ENCODE peak calls at places on chromosomes 6 and 20, in six cellular contexts. Q is BJ, H is lung, M is breast epithelium, S is endothelial cell of umbilical vein, K is Peyer's patch. E is an unnamed sample. For H3K27me3, the result is how much of the 10 kb centered on the place peaks cover.

GRCh38 chr20:34364013-34364382 is 925 bp downstream of the ITCH start:
- DNase-seq in M (no peak), K (no peak), H (peak), S (peak), Q (no peak), E (peak)

GRCh38 chr6:83927470-83927869 is 68.0 kb downstream of the CYB5R4 start:
- DNase-seq in S (no peak), Q (no peak), M (no peak), K (no peak), H (no peak), E (no peak)

GRCh38 chr6:16400248-16400760 is 161.9 kb downstream of the GMPR start:
- DNase-seq in K (no peak), M (no peak), H (no peak), Q (no peak), S (no peak), E (no peak)

GRCh38 chr6:141105481-141105880 is 1027.2 kb upstream of the GJE1 start:
- DNase-seq in S (no peak), Q (no peak), M (no peak), K (no peak), H (no peak), E (no peak)

GRCh38 chr6:41073968-41074691 is 1.4 kb downstream of the NFYA start:
- DNase-seq in H (no peak), S (peak), Q (no peak), M (no peak), K (no peak), E (peak)

GRCh38 chr6:42572523-42572922 is 8.7 kb downstream of the UBR2 start:
- DNase-seq in K (peak), M (no peak), Q (no peak), H (no peak), S (no peak), E (no peak)

GRCh38 chr20:49534314-49534713 is 33.6 kb downstream of the PTGIS start:
- DNase-seq in H (peak), M (no peak), Q (no peak), K (peak), S (peak), E (peak)

GRCh38 chr6:38354033-38354373 is 285.7 kb downstream of the BTBD9 start:
- DNase-seq in Q (no peak), K (no peak), M (no peak), H (no peak), S (no peak), E (no peak)

GRCh38 chr6:44132476-44132875 is 5.1 kb downstream of the TMEM63B start:
- DNase-seq in H (no peak), K (no peak), Q (no peak), S (no peak), M (no peak), E (peak)

GRCh38 chr20:32418376-32418775 is 60.2 kb downstream of the ASXL1 start:
- DNase-seq in Q (no peak), H (no peak), M (no peak), S (no peak), K (no peak), E (no peak)

GRCh38 chr20:54284928-54285704 is 77.2 kb downstream of the PFDN4 start:
- DNase-seq in H (no peak), K (no peak), M (no peak), S (peak), Q (no peak), E (peak)

GRCh38 chr6:57324538-57324937 is 7.1 kb downstream of the PRIM2 start:
- DNase-seq in K (no peak), M (no peak), H (no peak), S (peak), Q (no peak), E (peak)
- TF ChIP-seq CTCF in K (no peak), M (no peak), H (peak), S (peak), Q (peak), E (peak)

GRCh38 chr6:144064831-144065668 is 30.3 kb downstream of the SF3B5 start:
- DNase-seq in M (no peak), Q (no peak), S (peak), K (peak), H (no peak), E (no peak)

GRCh38 chr6:144063744-144064401 is 31.5 kb downstream of the SF3B5 start:
- DNase-seq in M (peak), S (peak), Q (no peak), H (peak), K (peak), E (peak)

GRCh38 chr6:144063246-144063743 is 32.1 kb downstream of the SF3B5 start:
- DNase-seq in M (no peak), S (no peak), H (no peak), Q (no peak), K (peak), E (no peak)

GRCh38 chr6:144064402-144064830 is 31.0 kb downstream of the SF3B5 start:
- DNase-seq in M (no peak), K (peak), S (no peak), H (peak), Q (no peak), E (no peak)

GRCh38 chr6:144062757-144063156 is 32.6 kb downstream of the SF3B5 start:
- DNase-seq in M (no peak), S (no peak), H (no peak), K (no peak), Q (no peak), E (no peak)
- H3K27me3 ChIP-seq in M (under half), S (under half), H (under half), K (under half), Q (under half), E (under half)

GRCh38 chr6:1957746-1958145 is 287.7 kb downstream of the GMDS start:
- DNase-seq in Q (no peak), M (no peak), K (no peak), H (no peak), S (no peak), E (no peak)

GRCh38 chr6:1958257-1958656 is 287.1 kb downstream of the GMDS start:
- DNase-seq in M (no peak), S (no peak), Q (no peak), H (no peak), K (no peak), E (peak)

GRCh38 chr6:1960484-1961142 is 284.8 kb downstream of the GMDS start:
- DNase-seq in M (no peak), K (no peak), H (no peak), Q (no peak), S (no peak), E (peak)

GRCh38 chr6:1965596-1966224 is 279.7 kb downstream of the GMDS start:
- DNase-seq in H (no peak), K (no peak), S (no peak), Q (peak), M (no peak), E (no peak)

DNA sequence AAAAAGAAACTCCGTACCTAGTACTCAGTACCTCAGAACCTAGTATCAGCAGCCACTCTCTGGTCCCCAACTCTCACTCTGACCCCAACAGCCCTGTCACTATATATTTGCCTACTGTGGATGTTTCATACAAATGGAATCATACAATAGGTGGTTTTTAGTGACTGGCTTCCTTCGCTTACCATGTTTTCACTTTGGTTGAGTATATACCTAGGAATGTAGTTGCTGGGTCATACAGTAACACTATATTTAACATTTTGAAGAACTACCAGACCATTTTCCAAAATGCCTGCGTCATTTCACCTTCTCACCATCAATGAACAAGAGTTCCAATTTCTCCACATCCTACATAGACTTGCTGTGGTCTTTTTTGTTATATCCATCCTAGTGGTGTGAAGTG is 283.2 kb downstream of the GMDS start:
- DNase-seq in S (no peak), K (no peak), M (no peak), Q (no peak), H (no peak), E (peak)
- TF ChIP-seq CTCF in S (no peak), K (no peak), M (no peak), Q (no peak), H (no peak), E (no peak)

DNA sequence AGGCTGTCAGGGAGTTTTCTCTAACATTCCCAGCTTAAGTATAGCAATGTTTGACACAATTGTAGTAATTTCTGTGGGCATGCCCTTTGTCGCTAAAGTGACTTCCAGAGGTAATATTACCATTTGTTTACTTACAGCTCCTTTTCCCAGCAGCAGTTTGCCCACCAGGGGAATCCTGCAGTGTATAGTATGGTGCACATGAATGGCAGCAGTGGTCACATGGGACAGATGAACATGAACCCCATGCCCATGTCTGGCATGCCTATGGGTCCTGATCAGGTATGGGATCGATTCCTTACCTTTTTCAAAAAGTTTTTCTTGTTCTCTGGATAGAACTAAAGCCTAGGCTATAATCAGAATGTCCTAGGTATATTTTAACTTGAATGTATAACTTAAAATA is 132.5 kb downstream of the SULF2 start:
- DNase-seq in H (no peak), S (no peak), K (no peak), Q (no peak), M (no peak), E (no peak)
- H3K27me3 ChIP-seq in H (under half), S (under half), K (under half), Q (under half), M (under half), E (under half)

DNA sequence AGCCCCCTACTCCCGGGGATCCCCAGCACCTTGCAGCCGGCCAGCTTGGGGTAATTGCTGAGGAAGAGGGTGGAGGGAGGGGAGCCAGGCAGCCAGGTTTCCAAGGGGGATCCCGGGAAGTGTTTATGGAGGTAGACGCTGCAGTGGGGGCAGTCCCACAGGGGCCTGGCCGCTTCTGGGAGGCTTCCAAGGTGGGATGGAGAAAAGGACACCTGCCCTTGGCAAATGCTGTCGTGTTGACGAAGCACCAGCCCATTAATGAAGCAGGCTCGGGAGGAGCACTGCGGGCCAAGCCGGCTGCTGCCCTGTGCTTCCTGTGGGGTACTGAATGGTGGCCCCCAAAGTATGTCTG is 82.4 kb downstream of the TMEM242 start:
- DNase-seq in Q (no peak), K (no peak), M (no peak), H (no peak), S (no peak), E (no peak)
- TF ChIP-seq CTCF in Q (no peak), K (no peak), M (no peak), H (no peak), S (no peak), E (no peak)

GRCh38 chr20:63548542-63548941 is 993 bp upstream of the SRMS start:
- DNase-seq in K (no peak), S (no peak), H (no peak), Q (no peak), M (no peak), E (no peak)

GRCh38 chr20:63546256-63546655 is 1.3 kb downstream of the SRMS start:
- DNase-seq in M (no peak), S (no peak), K (no peak), Q (no peak), H (no peak), E (no peak)

GRCh38 chr20:63546686-63547483 is 664 bp downstream of the SRMS start:
- DNase-seq in M (no peak), H (no peak), S (no peak), K (no peak), Q (no peak), E (no peak)

GRCh38 chr20:63548992-63549391 is 1.4 kb upstream of the SRMS start:
- DNase-seq in M (no peak), H (no peak), S (no peak), Q (no peak), K (no peak), E (no peak)

GRCh38 chr20:63547484-63548480 is at the start of gene SRMS:
- DNase-seq in Q (no peak), M (no peak), K (no peak), H (no peak), S (no peak), E (no peak)
- H3K27me3 ChIP-seq in Q (under half), M (under half), K (under half), H (under half), S (under half), E (under half)

GRCh38 chr6:97218912-97219311 is 64.1 kb downstream of the MMS22L start:
- DNase-seq in M (no peak), H (no peak), Q (no peak), K (no peak), S (no peak), E (no peak)

DNA sequence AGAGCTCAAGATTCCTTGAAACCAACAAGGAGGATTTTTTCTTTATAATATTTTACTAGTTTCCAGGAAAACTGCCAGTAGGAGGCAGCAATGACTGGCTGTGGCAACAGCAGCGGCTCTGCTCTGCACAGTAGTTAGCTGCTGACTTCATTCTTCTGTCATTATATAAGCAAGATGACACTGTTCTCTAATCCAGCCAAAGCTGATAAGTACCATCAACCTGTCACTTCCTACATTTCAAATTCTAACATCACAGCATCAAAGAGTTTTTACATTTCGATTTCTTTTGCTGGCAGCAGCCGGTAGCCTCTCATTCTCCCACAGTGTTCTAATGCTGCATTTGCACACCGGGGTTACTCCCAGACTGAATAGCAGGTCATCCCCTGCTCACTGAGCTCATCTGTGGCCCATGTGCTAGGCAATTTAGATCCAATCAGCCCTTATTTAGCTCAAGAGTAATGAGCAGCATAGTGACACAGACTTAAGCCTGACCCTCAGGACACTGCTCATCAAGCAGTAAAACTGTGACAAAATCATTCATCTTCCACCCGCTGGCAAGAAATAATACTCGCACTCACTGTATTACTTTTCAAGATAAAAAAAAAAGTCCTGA is 67.8 kb downstream of the MMS22L start:
- DNase-seq in K (no peak), S (peak), M (no peak), H (no peak), Q (peak), E (peak)
- TF ChIP-seq CTCF in K (no peak), S (peak), M (no peak), H (no peak), Q (peak), E (peak)

DNA sequence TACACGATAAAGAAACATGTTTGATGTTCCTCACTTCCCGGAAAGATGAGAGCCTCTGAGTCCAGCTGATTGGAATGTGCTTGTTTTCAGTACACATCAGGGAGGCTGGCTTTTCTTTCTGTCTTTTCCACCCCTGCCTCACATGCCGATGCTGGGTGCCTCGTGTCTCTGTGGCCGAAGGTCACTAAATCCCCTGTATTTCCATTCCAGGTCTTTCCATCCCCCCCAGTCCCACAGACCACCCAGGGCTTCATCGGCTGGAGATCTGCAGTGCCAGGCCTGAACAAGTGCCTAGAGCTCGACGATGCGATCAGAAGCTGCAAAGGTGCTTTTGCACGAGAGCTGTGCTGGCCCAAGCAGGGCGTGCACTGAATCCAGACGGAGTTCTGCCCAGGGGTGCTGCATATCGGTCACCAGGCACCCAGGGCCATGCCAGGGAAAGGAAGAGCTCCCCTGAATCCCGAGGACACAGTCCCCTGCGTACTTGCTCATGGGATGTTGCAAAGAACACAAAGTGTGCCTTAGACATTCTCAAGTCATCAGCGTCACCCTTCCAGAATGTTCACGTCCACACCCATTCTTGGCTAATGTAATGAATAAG is 67.9 kb downstream of the ANKRD60 start:
- DNase-seq in H (no peak), M (no peak), S (no peak), K (no peak), Q (peak), E (no peak)
- H3K27me3 ChIP-seq in H (under half), M (under half), S (under half), K (under half), Q (under half), E (under half)

GRCh38 chr6:157241411-157241979 is 81.8 kb downstream of the TMEM242 start:
- DNase-seq in K (no peak), M (no peak), S (no peak), Q (no peak), H (no peak), E (no peak)

GRCh38 chr6:157239671-157240058 is 83.7 kb downstream of the TMEM242 start:
- DNase-seq in Q (no peak), H (no peak), K (no peak), S (no peak), M (no peak), E (no peak)

GRCh38 chr6:157240059-157240959 is 83.0 kb downstream of the TMEM242 start:
- DNase-seq in S (no peak), M (no peak), H (no peak), Q (no peak), K (no peak), E (no peak)

GRCh38 chr6:157238346-157238745 is 85.0 kb downstream of the TMEM242 start:
- DNase-seq in H (no peak), M (no peak), K (no peak), S (no peak), Q (no peak), E (no peak)

GRCh38 chr6:157239148-157239547 is 84.2 kb downstream of the TMEM242 start:
- DNase-seq in H (no peak), M (no peak), K (no peak), Q (no peak), S (no peak), E (no peak)
- TF ChIP-seq CTCF in H (no peak), M (no peak), K (no peak), Q (no peak), S (no peak), E (no peak)

E was measured in bronchial epithelial cell.